ENCODE peak calls at places on chromosomes 13 and 19, in four cellular contexts. T is glutamatergic neuron; A is MM.1S; S is stimulated activated CD4-positive, alpha-beta T cell treated with anti-CD3 and anti-CD28 coated beads, Interleukin-1b, Interleukin-23, amount 100 ng/mL, for 1 hour. F is an unnamed sample.

GRCh38 chr19:22595422-22595821 is 38.7 kb upstream of the ZNF492 start:
- DNase-seq in A (no peak), S (no peak), T (no peak), F (no peak)

GRCh38 chr19:45113628-45114027 is 20.6 kb downstream of the PPP1R37 start:
- DNase-seq in T (no peak), A (no peak), S (no peak), F (no peak)

GRCh38 chr13:20359335-20359734 is 127.2 kb upstream of the GJB6 start:
- DNase-seq in A (no peak), T (no peak), S (no peak), F (no peak)

GRCh38 chr13:43031881-43032280 is 8.5 kb downstream of the DNAJC15 start:
- DNase-seq in S (no peak), T (no peak), A (no peak), F (no peak)

GRCh38 chr13:46735425-46735824 is 61.5 kb downstream of the ESD start:
- DNase-seq in A (no peak), S (no peak), T (no peak), F (no peak)

GRCh38 chr19:52391135-52391534 is 6.5 kb upstream of the ZNF528 start:
- DNase-seq in A (no peak), S (no peak), T (no peak), F (no peak)

GRCh38 chr19:47389150-47389556 is 30.2 kb downstream of the MEIS3 start:
- DNase-seq in A (no peak), T (no peak), S (no peak), F (no peak)

GRCh38 chr19:21587549-21587948 is 82.1 kb downstream of the ZNF429 start:
- DNase-seq in S (no peak), A (no peak), T (peak; percentile 43), F (no peak)

GRCh38 chr13:102191951-102192461 is 209.8 kb downstream of the FGF14 start:
- DNase-seq in S (no peak), A (no peak), T (no peak), F (peak; percentile 26)

GRCh38 chr19:5112681-5113080 is 143.8 kb downstream of the KDM4B start:
- DNase-seq in T (no peak), S (no peak), A (no peak), F (no peak)

GRCh38 chr19:46856062-46857022 is 4.5 kb upstream of the ARHGAP35 start:
- DNase-seq in T (peak; percentile 94), A (peak; percentile 93), S (peak; percentile 66), F (peak; percentile 97)

GRCh38 chr13:72514141-72514540 is 213.3 kb downstream of the MZT1 start:
- DNase-seq in T (no peak), A (no peak), S (no peak), F (no peak)

GRCh38 chr13:101925731-101926130 is 473.3 kb downstream of the ITGBL1 start:
- DNase-seq in S (no peak), A (no peak), T (no peak), F (no peak)

GRCh38 chr19:18782559-18783225 is 8.4 kb downstream of the COMP start:
- DNase-seq in A (no peak), T (no peak), S (no peak), F (peak; percentile 13)

GRCh38 chr19:1608414-1609391 is 3.4 kb upstream of the UQCR11 start:
- DNase-seq in T (no peak), S (no peak), A (no peak), F (peak; percentile 45)

GRCh38 chr19:16168465-16169081 is 4.8 kb downstream of the CIB3 start:
- DNase-seq in A (no peak), S (no peak), T (no peak), F (no peak)

GRCh38 chr19:34806976-34807860 is 34.2 kb upstream of the ZNF599 start:
- DNase-seq in S (no peak), T (no peak), A (no peak), F (no peak)

GRCh38 chr19:15591796-15592195 is 23.2 kb upstream of the CYP4F8 start:
- DNase-seq in S (no peak), T (no peak), A (no peak), F (no peak)

GRCh38 chr19:54644056-54644455 is 13.8 kb downstream of the LILRB1 start:
- DNase-seq in T (no peak), S (no peak), A (no peak), F (no peak)

GRCh38 chr13:50123862-50124535 is 108.8 kb downstream of the KCNRG start:
- DNase-seq in T (no peak), S (no peak), A (peak; percentile 53), F (no peak)

GRCh38 chr13:40329682-40330485 is 336.6 kb downstream of the FOXO1 start:
- DNase-seq in S (no peak), T (no peak), A (no peak), F (no peak)

F was measured in BE2C.